ENCODE peak calls at places on chromosome 3, in seven cellular contexts. V is HT-29; M is BJ; F is HuH-7.5; Y is naive thymus-derived CD8-positive, alpha-beta T cell; Q is GM04504; E is T47D. D is an unnamed sample.

GRCh38 chr3:73820431-73820830 is 195.7 kb upstream of the PDZRN3 start:
- DNase-seq in V (no peak), M (no peak), F (no peak), Y (no peak), Q (no peak), E (no peak), D (no peak)

GRCh38 chr3:108862865-108863798 is 40.5 kb downstream of the TRAT1 start:
- DNase-seq in V (peak), M (no peak), F (no peak), Y (no peak), Q (no peak), E (no peak), D (peak)

GRCh38 chr3:193743702-193744047 is 150.7 kb downstream of the OPA1 start:
- DNase-seq in V (no peak), M (no peak), F (no peak), Y (no peak), Q (no peak), E (no peak), D (no peak)

GRCh38 chr3:56830884-56831283 is 29.1 kb upstream of the ARHGEF3 start:
- DNase-seq in V (no peak), M (no peak), F (no peak), Y (no peak), Q (no peak), E (no peak), D (no peak)

GRCh38 chr3:23055733-23056376 is 147.3 kb upstream of the UBE2E2 start:
- DNase-seq in V (no peak), M (peak), F (no peak), Y (peak), Q (peak), E (no peak), D (peak)

GRCh38 chr3:123244128-123244527 is 42.4 kb downstream of the SEC22A start:
- DNase-seq in V (peak), M (no peak), F (no peak), Y (peak), Q (no peak), E (no peak), D (no peak)

GRCh38 chr3:9497821-9498565 is 55.6 kb downstream of the LHFPL4 start:
- DNase-seq in V (peak), M (no peak), F (no peak), Y (no peak), Q (no peak), E (no peak), D (no peak)

GRCh38 chr3:147864754-147865354 is 455.7 kb downstream of the ZIC1 start:
- DNase-seq in V (no peak), M (no peak), F (no peak), Y (no peak), Q (no peak), E (no peak), D (no peak)

GRCh38 chr3:138326866-138327595 is 2.6 kb downstream of the NME9 start:
- DNase-seq in V (no peak), M (no peak), F (no peak), Y (no peak), Q (no peak), E (no peak), D (no peak)

GRCh38 chr3:176757440-176757839 is 439.8 kb downstream of the TBL1XR1 start:
- DNase-seq in V (no peak), M (no peak), F (no peak), Y (no peak), Q (no peak), E (no peak), D (no peak)

GRCh38 chr3:143190101-143190500 is 70.5 kb downstream of the CHST2 start:
- DNase-seq in V (no peak), M (no peak), F (no peak), Y (no peak), Q (no peak), E (no peak), D (no peak)

GRCh38 chr3:47288966-47289910 is 6.5 kb downstream of the KLHL18 start:
- DNase-seq in V (no peak), M (no peak), F (no peak), Y (no peak), Q (no peak), E (no peak), D (no peak)

GRCh38 chr3:30611613-30612421 is 5.4 kb downstream of the TGFBR2 start:
- DNase-seq in V (peak), M (no peak), F (no peak), Y (peak), Q (no peak), E (no peak), D (peak)

GRCh38 chr3:133973249-133973980 is 56.3 kb downstream of the SLCO2A1 start:
- DNase-seq in V (no peak), M (no peak), F (no peak), Y (no peak), Q (peak), E (no peak), D (no peak)

GRCh38 chr3:66609660-66610547 is 109.1 kb upstream of the LRIG1 start:
- DNase-seq in V (peak), M (no peak), F (no peak), Y (no peak), Q (no peak), E (no peak), D (no peak)

GRCh38 chr3:44468572-44469520 is 8.6 kb downstream of the ZNF445 start:
- DNase-seq in V (no peak), M (no peak), F (no peak), Y (no peak), Q (no peak), E (no peak), D (peak)